ENCODE peak calls at places on chromosomes 7 and 10, in eight cellular contexts. U is foreskin fibroblast; P is effector CD4-positive, alpha-beta T cell; H is MCF 10A; L is activated CD4-positive, alpha-beta T cell treated with anti-CD3 and anti-CD28 coated beads, Interleukin-2, amount 50 U/mL, for 48 hours; X is activated CD8-positive, alpha-beta T cell treated with anti-CD3 and anti-CD28 coated beads for 36 hours; B is AG08396; F is left colon. W is an unnamed sample.

GRCh38 chr7:33423646-33424020 is 294.3 kb downstream of the BBS9 start:
- DNase-seq in L (no peak), H (peak), X (peak), U (no peak), F (no peak), B (no peak), P (no peak), W (no peak)

GRCh38 chr7:20075992-20076813 is 141.0 kb downstream of the MACC1 start:
- DNase-seq in B (no peak), H (no peak), U (no peak), X (no peak), L (no peak), P (no peak), F (no peak), W (no peak)

GRCh38 chr7:132771301-132771730 is 195.0 kb upstream of the PLXNA4 start:
- DNase-seq in X (peak), P (no peak), F (no peak), B (no peak), H (no peak), U (no peak), L (peak), W (no peak)

GRCh38 chr10:24307696-24308476 is 98.9 kb downstream of the KIAA1217 start:
- DNase-seq in P (no peak), L (no peak), H (no peak), B (no peak), F (no peak), U (no peak), X (no peak), W (no peak)

GRCh38 chr7:33477719-33478480 is 348.5 kb downstream of the BBS9 start:
- DNase-seq in B (no peak), U (no peak), H (no peak), F (no peak), P (no peak), X (no peak), L (no peak), W (no peak)

GRCh38 chr7:750111-750905 is 23.2 kb upstream of the PRKAR1B start:
- DNase-seq in U (no peak), X (no peak), L (no peak), F (peak), P (no peak), B (no peak), H (no peak), W (no peak)

GRCh38 chr10:114289096-114289436 is 50.0 kb downstream of the VWA2 start:
- DNase-seq in L (no peak), U (no peak), F (no peak), H (no peak), X (no peak), P (no peak), B (no peak), W (no peak)

GRCh38 chr7:3301831-3302618 is 973 bp downstream of the SDK1 start:
- DNase-seq in U (peak), P (no peak), H (no peak), X (peak), L (peak), B (peak), F (no peak), W (no peak)

GRCh38 chr7:42603496-42603895 is 308.4 kb downstream of the C7orf25 start:
- DNase-seq in X (no peak), B (no peak), P (no peak), F (no peak), H (no peak), U (no peak), L (no peak), W (no peak)

GRCh38 chr10:77024456-77024855 is 613.2 kb downstream of the KCNMA1 start:
- DNase-seq in U (no peak), F (no peak), H (no peak), P (no peak), X (no peak), B (no peak), L (no peak), W (no peak)